ENCODE peak calls at places on chromosomes 11 and 22, in nine cellular contexts. U, C, N, D, A, O, J, I and Z are unnamed samples.

GRCh38 chr11:2933376-2934056 is 4.3 kb upstream of the PHLDA2 start:
- DNase-seq in I (no peak), C (peak), U (no peak), D (peak), N (no peak), O (peak), A (peak), J (peak), Z (no peak)

GRCh38 chr11:95134491-95134890 is 44.8 kb downstream of the ENDOD1 start:
- DNase-seq in J (no peak), A (peak), D (peak), C (no peak), U (no peak), O (peak), N (peak), I (no peak), Z (peak)

GRCh38 chr11:12372111-12372510 is 5.3 kb upstream of the PARVA start:
- DNase-seq in I (no peak), D (no peak), C (no peak), O (no peak), N (no peak), U (no peak), A (no peak), J (no peak), Z (no peak)

GRCh38 chr11:34633990-34634725 is 13.3 kb downstream of the EHF start:
- DNase-seq in N (no peak), U (no peak), A (peak), I (no peak), D (peak), O (peak), J (no peak), C (peak), Z (no peak)

GRCh38 chr22:22237521-22237920 is 7.1 kb upstream of the VPREB1 start:
- DNase-seq in I (no peak), O (no peak), D (no peak), N (no peak), U (no peak), J (no peak), A (no peak), C (no peak), Z (no peak)

GRCh38 chr11:69483696-69484426 is 2.4 kb downstream of the LINC01488 start:
- DNase-seq in I (no peak), N (no peak), D (no peak), U (no peak), C (no peak), J (no peak), A (no peak), O (no peak), Z (no peak)

GRCh38 chr22:20624161-20624616 is 116.8 kb downstream of the MED15 start:
- DNase-seq in A (peak), C (no peak), O (peak), U (no peak), I (no peak), N (peak), D (no peak), J (no peak), Z (no peak)

GRCh38 chr11:116517584-116517983 is 255.2 kb downstream of the BUD13 start:
- DNase-seq in J (no peak), D (no peak), U (no peak), O (no peak), C (no peak), I (no peak), N (no peak), A (no peak), Z (no peak)

GRCh38 chr22:23152238-23153114 is 7.2 kb downstream of the RAB36 start:
- DNase-seq in I (no peak), U (no peak), A (no peak), O (no peak), C (peak), D (no peak), N (no peak), J (no peak), Z (no peak)

GRCh38 chr11:59943996-59944395 is 5.8 kb downstream of the OOSP1 start:
- DNase-seq in J (no peak), D (no peak), I (no peak), U (no peak), A (no peak), N (no peak), O (no peak), C (no peak), Z (no peak)

GRCh38 chr22:35539910-35540599 is 576 bp upstream of the RASD2 start:
- DNase-seq in J (no peak), C (peak), A (no peak), I (no peak), O (peak), N (no peak), U (peak), D (no peak), Z (peak)

GRCh38 chr11:64697663-64698375 is 25.2 kb downstream of the NRXN2 start:
- DNase-seq in J (no peak), O (no peak), A (no peak), I (no peak), U (no peak), C (no peak), D (no peak), N (no peak), Z (no peak)

GRCh38 chr11:45100338-45100737 is 46.1 kb upstream of the PRDM11 start:
- DNase-seq in A (peak), O (peak), D (peak), U (no peak), C (peak), N (no peak), I (no peak), J (no peak), Z (peak)

GRCh38 chr22:20953668-20954500 is 13.2 kb upstream of the AIFM3 start:
- DNase-seq in A (peak), N (no peak), J (no peak), U (no peak), O (peak), I (peak), C (peak), D (peak), Z (no peak)

GRCh38 chr11:116678887-116679286 is 93.9 kb downstream of the BUD13 start:
- DNase-seq in O (no peak), A (no peak), C (no peak), I (no peak), U (no peak), N (no peak), J (no peak), D (no peak), Z (no peak)

GRCh38 chr22:19210188-19210587 is 31.7 kb upstream of the SLC25A1 start:
- DNase-seq in U (no peak), I (no peak), C (no peak), N (no peak), A (no peak), D (no peak), J (no peak), O (no peak), Z (no peak)

GRCh38 chr11:5807580-5807979 is 1.1 kb upstream of the OR52N2 start:
- DNase-seq in C (no peak), O (no peak), J (no peak), A (no peak), U (peak), N (no peak), I (no peak), D (no peak), Z (no peak)
- TF ChIP-seq CTCF in C (no peak), O (no peak), J (no peak), A (no peak), U (no peak), N (peak), I (no peak), D (no peak), Z (no peak)

GRCh38 chr22:40653361-40653760 is 16.8 kb upstream of the MRTFA start:
- DNase-seq in U (no peak), D (no peak), A (no peak), J (no peak), N (no peak), I (no peak), C (no peak), O (no peak), Z (no peak)

GRCh38 chr22:40651057-40651456 is 14.5 kb upstream of the MRTFA start:
- DNase-seq in J (no peak), O (no peak), I (no peak), N (no peak), D (no peak), A (peak), U (no peak), C (no peak), Z (no peak)

GRCh38 chr22:40654522-40655167 is 18.1 kb upstream of the MRTFA start:
- DNase-seq in U (no peak), J (no peak), N (peak), D (peak), A (peak), I (no peak), O (peak), C (no peak), Z (peak)

GRCh38 chr22:40648386-40648785 is 11.9 kb upstream of the MRTFA start:
- DNase-seq in D (no peak), I (no peak), O (no peak), N (no peak), J (no peak), U (no peak), C (no peak), A (no peak), Z (no peak)

DNA sequence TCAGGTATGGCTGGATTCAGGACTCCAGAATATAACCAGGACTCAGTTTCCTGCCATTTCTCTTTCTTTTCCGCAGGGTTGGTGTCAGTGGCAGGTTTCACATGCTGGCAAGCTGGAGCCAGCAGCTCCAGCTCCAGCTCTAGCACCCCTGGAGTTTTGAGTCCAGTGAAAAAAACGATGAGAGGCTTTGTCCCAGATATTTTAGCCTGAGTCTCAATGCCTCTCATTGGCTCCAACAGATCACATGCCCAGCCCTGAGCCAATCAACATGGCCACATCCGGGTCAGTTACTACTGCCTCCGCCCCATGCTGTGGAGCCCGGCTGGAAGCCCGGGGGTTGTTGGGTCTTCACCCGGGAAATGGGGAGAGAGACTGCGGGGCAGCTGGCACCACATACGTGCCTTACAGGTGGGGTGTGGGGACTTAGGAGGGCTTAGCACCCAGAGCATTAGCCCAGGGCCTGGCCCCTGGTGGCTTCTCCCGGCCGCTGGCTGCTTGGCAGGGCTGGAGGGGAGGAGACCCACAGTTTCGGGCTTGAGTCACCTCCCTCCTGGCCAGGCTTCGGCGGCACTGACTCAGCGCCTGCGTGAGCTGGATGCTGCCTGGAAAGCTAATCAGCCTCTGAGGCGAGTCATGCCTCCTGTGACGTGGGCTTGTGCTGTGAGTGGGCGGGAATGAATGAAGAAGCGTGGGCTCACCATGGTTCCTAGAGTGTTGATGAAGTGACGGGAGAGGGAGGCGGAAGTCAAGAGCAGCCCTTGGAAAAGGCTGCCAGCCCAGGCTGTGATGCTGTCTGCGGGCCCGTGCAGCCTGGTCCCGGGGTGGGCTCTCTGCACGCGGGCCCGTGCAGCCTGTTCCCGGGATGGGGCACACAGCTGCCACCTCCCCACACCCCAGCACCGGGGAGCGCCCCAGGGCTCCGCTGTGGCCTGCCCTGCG is 15.3 kb upstream of the MRTFA start:
- DNase-seq in U (peak), I (peak), A (peak), C (peak), D (peak), O (peak), J (peak), N (peak), Z (peak)
- TF ChIP-seq CTCF in U (no peak), I (no peak), A (peak), C (no peak), D (no peak), O (no peak), J (no peak), N (peak), Z (no peak)

DNA sequence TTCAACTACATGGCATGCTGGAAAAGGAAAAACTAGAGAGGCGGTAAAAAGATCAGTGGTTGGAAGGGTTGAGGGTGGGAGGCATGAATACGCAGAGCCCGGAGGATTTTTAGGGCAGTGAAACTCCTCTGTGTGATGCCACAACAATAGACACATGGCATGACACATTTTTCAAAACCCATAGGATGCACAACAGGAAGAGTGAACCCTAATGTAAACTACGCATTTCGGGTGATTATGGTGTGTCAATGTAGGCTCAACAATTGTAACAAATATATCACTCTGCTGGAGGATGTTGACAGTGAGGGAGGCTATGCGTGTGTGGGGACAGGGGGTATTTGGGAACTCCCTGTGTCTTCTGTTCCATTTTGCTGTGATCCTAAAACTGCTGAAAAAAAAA is 15.7 kb upstream of the FAM83F start:
- DNase-seq in O (no peak), U (no peak), D (no peak), J (no peak), N (no peak), I (no peak), C (no peak), A (no peak), Z (no peak)
- TF ChIP-seq CTCF in O (no peak), U (no peak), D (no peak), J (no peak), N (no peak), I (no peak), C (no peak), A (no peak), Z (no peak)

GRCh38 chr22:40240671-40241070 is 62.9 kb downstream of the TNRC6B start:
- DNase-seq in D (no peak), U (no peak), I (no peak), C (no peak), N (no peak), A (peak), O (no peak), J (no peak), Z (no peak)

GRCh38 chr22:40239345-40239683 is 61.6 kb downstream of the TNRC6B start:
- DNase-seq in O (no peak), C (no peak), U (no peak), N (no peak), A (no peak), I (no peak), J (no peak), D (no peak), Z (no peak)

GRCh38 chr22:40241200-40241763 is 63.6 kb downstream of the TNRC6B start:
- DNase-seq in O (no peak), N (no peak), J (no peak), I (no peak), U (no peak), D (no peak), A (no peak), C (no peak), Z (no peak)

GRCh38 chr22:40238425-40239344 is 61.0 kb downstream of the TNRC6B start:
- DNase-seq in A (peak), I (peak), D (peak), C (no peak), O (peak), N (peak), J (no peak), U (no peak), Z (no peak)

GRCh38 chr22:40240160-40240559 is 62.4 kb downstream of the TNRC6B start:
- DNase-seq in D (no peak), O (no peak), J (no peak), C (no peak), A (no peak), U (no peak), N (no peak), I (no peak), Z (no peak)
- TF ChIP-seq CTCF in D (no peak), O (no peak), J (no peak), C (no peak), A (no peak), U (no peak), N (no peak), I (no peak), Z (no peak)

GRCh38 chr22:30778261-30778660 is 83.6 kb downstream of the OSBP2 start:
- DNase-seq in C (no peak), N (no peak), D (no peak), I (no peak), O (no peak), J (no peak), A (no peak), U (no peak), Z (no peak)

GRCh38 chr22:30773919-30774318 is 79.2 kb downstream of the OSBP2 start:
- DNase-seq in I (no peak), O (no peak), D (no peak), U (no peak), A (no peak), J (no peak), C (no peak), N (no peak), Z (no peak)

GRCh38 chr22:30777589-30777988 is 82.9 kb downstream of the OSBP2 start:
- DNase-seq in D (no peak), U (no peak), A (no peak), C (no peak), O (no peak), I (no peak), J (no peak), N (no peak), Z (no peak)

GRCh38 chr22:30776476-30776875 is 81.8 kb downstream of the OSBP2 start:
- DNase-seq in C (no peak), D (no peak), I (no peak), U (no peak), O (no peak), J (no peak), A (no peak), N (no peak), Z (no peak)

GRCh38 chr22:30774566-30774965 is 79.9 kb downstream of the OSBP2 start:
- DNase-seq in D (no peak), N (no peak), C (no peak), U (no peak), A (no peak), I (no peak), O (no peak), J (no peak), Z (no peak)
- TF ChIP-seq CTCF in D (no peak), N (no peak), C (no peak), U (no peak), A (no peak), I (no peak), O (no peak), J (no peak), Z (no peak)

DNA sequence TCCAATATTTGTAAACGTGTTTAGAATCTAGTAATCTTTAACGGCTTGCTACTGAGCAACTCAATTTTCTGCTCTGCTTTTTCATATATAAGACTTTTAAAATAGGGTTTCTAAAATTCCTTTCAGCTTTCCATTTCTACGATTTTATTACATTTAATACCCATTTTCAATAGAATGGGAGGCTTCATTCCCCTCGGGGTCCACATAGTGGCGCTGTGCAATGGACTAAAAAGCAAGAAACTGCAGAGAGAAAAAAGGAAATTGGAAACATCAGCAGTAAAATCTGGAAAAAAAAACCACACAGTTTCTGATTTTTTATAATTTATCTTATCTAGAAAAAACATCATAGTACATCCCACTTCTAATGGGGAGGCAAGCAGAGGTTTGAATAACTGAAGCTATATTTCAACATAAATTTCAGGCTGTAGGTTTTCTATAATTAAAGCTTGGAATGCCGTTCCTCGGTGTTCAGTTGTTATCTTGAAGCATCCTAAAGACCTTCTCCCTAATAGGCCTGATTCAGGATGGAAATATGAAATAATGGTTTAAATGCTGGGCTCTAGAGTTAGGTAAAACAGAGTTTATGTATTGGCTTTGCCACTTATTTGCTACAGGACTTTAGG is 18.7 kb upstream of the JHY start:
- DNase-seq in J (peak), A (peak), C (peak), I (no peak), D (peak), U (peak), N (peak), O (peak), Z (peak)
- TF ChIP-seq CTCF in J (peak), A (peak), C (peak), I (peak), D (peak), U (peak), N (peak), O (peak), Z (peak)

GRCh38 chr11:114762437-114762836 is 84.1 kb downstream of the NXPE2 start:
- DNase-seq in C (peak), A (peak), N (peak), O (peak), D (peak), J (no peak), U (peak), I (peak), Z (peak)
- TF ChIP-seq CTCF in C (peak), A (peak), N (peak), O (peak), D (peak), J (no peak), U (peak), I (peak), Z (peak)